ENCODE peak calls at places on chromosomes 1 and 21, in six cellular contexts. F, N, M, W, R and I are unnamed samples.

GRCh38 chr21:29805110-29805509 is 134.7 kb downstream of the GRIK1 start:
- DNase-seq in R (no peak), M (no peak), W (no peak), N (no peak), F (no peak), I (no peak)

GRCh38 chr1:226054519-226055327 is 7.8 kb upstream of the H3-3A start:
- DNase-seq in N (no peak), R (no peak), M (no peak), W (no peak), F (no peak), I (no peak)

GRCh38 chr1:207988326-207989005 is 77.5 kb upstream of the CD34 start:
- DNase-seq in N (no peak), M (no peak), W (no peak), F (no peak), R (no peak), I (no peak)

GRCh38 chr1:244918422-244919319 is 54.3 kb upstream of the HNRNPU start:
- DNase-seq in M (peak; percentile 85), R (no peak), W (no peak), F (no peak), N (peak; percentile 59), I (peak; percentile 24)

GRCh38 chr1:27001570-27002360 is 8.3 kb downstream of the TRNP1 start:
- DNase-seq in R (peak; percentile 38), F (no peak), W (peak; percentile 50), N (peak; percentile 54), M (no peak), I (no peak)

GRCh38 chr1:113804421-113805255 is 7.6 kb downstream of the RSBN1 start:
- DNase-seq in M (peak; percentile 88), R (no peak), F (peak; percentile 56), W (peak; percentile 84), N (no peak), I (no peak)

GRCh38 chr1:113247355-113247754 is 143.0 kb upstream of the MAGI3 start:
- DNase-seq in N (no peak), F (no peak), R (no peak), M (no peak), W (no peak), I (no peak)

GRCh38 chr1:28640766-28641165 is 2.1 kb downstream of the TAF12 start:
- DNase-seq in N (no peak), R (no peak), W (peak; percentile 50), F (peak; percentile 37), M (no peak), I (no peak)

GRCh38 chr1:207316622-207317510 is 4.6 kb upstream of the CD55 start:
- DNase-seq in F (peak; percentile 56), R (no peak), N (no peak), W (no peak), M (no peak), I (no peak)

GRCh38 chr1:214332950-214333798 is 52.2 kb downstream of the SMYD2 start:
- DNase-seq in W (peak; percentile 23), M (peak; percentile 62), R (no peak), N (peak; percentile 80), F (peak; percentile 15), I (peak; percentile 65)

GRCh38 chr21:25934771-25935224 is 200.0 kb downstream of the GABPA start:
- DNase-seq in W (peak; percentile 44), R (no peak), F (no peak), M (no peak), N (no peak), I (no peak)
- TF ChIP-seq ATF3 in W (no peak), R (no peak), F (no peak), M (no peak), N (no peak), I (no peak)

GRCh38 chr1:210159206-210159605 is 73.4 kb upstream of the SERTAD4 start:
- DNase-seq in W (no peak), M (no peak), N (no peak), F (no peak), R (no peak), I (no peak)
- TF ChIP-seq ATF3 in W (no peak), M (no peak), N (no peak), F (no peak), R (no peak), I (no peak)

GRCh38 chr1:6472391-6472790 is 6.4 kb upstream of the TNFRSF25 start:
- DNase-seq in F (no peak), R (no peak), W (no peak), N (peak; percentile 74), M (peak; percentile 75), I (peak; percentile 68)

GRCh38 chr1:6468729-6469461 is 2.9 kb upstream of the TNFRSF25 start:
- DNase-seq in W (no peak), R (no peak), N (no peak), F (no peak), M (no peak), I (no peak)

GRCh38 chr1:6471086-6471841 is 5.3 kb upstream of the TNFRSF25 start:
- DNase-seq in W (no peak), N (peak; percentile 87), R (no peak), M (peak; percentile 79), F (peak; percentile 58), I (peak; percentile 91)

GRCh38 chr1:6471969-6472368 is 6.0 kb upstream of the TNFRSF25 start:
- DNase-seq in N (no peak), W (no peak), F (no peak), R (no peak), M (no peak), I (no peak)

DNA sequence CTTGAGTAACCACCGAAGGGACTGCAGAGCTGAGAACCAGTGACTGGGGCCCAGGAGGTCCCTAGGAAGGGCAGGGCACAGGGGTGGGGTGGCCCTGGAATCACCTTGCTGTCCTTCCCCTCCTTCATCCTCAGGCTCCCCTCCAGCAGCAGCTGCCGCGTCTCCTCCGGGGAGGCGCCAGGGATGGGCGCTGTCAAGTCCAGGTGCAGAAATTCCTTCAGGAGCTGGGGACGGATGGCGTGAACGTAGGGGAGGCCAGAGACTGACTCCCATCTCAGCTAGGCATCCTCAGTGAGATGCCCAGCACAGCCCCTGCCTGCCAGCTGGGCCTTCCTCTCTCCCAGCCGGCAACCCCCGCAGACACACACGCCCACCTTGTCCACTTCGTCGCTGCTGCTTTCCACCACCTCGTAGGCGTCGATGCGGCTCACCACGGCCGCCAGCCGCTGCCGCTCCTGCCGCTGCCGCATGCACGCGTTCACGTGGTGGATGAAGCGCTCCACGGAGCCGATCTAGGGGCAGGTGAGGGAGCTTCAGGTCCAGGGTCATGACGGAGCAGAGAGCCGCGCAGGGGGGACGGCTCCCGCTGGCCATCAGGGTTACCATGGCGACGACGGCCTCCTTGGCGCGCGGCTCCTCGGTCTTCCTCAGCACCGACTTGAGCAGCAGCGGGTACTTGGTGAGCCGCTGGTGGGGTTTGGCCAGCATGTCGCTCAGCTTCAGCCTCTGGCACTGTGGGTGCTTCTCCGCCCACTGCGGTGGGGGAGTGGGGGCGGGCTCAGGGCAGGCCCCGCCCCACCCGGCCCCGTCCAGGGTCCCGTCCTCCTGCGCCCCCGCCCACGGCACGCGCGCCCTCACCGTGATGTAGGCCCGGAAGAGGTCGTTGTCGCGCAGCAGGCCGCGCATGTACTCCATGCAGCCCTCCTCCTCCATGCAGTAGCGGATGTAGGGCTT is 4.4 kb upstream of the TNFRSF25 start:
- DNase-seq in R (no peak), W (no peak), M (no peak), F (no peak), N (peak; percentile 55), I (peak; percentile 58)
- TF ChIP-seq ATF3 in R (no peak), W (no peak), M (no peak), F (no peak), N (no peak), I (no peak)

GRCh38 chr21:44869860-44870747 is 3.4 kb downstream of the PTTG1IP start:
- DNase-seq in N (no peak), M (peak; percentile 68), F (peak; percentile 93), W (peak; percentile 96), R (no peak), I (no peak)
- TF ChIP-seq ATF3 in N (no peak), M (peak; percentile 94), F (no peak), W (peak; percentile 93), R (no peak), I (no peak)

DNA sequence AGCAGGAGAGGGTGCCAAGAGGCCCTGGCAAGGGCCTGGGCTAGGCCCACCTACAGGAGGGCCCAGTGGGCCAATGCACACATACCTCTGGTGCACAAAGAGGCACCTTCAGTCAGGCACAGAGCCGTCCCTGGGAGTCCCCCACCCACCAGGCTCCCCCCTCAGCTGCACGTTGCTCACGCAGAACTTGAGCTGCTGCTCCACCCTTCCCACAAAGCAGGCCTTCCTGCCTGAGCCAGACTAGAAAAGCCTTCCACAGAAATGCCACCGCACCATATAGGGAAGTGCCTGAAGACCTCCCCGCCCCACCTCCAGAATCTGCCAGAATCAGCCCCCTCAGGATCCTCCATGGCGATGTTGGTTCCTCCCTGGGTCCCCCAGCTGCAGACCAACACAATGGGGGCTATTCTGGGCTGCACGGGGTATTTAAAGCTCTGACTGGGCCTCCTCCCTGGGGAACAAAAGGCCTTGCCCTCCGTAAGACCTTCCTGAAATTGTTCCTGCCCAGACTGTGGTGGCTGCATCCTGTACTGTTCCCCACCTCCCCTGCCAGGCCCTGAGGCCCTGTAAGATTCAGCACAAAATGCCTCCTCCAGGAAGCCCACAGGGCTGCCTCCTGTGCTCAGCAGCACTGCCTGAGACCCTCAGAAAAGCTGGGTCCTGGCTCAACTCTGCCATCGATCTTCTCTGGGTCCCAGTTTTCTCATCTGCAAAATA is 27.2 kb downstream of the HSPG2 start:
- DNase-seq in W (no peak), N (no peak), F (no peak), R (peak; percentile 33), M (peak; percentile 27), I (peak; percentile 33)
- TF ChIP-seq ATF3 in W (no peak), N (no peak), F (no peak), R (no peak), M (no peak), I (no peak)

DNA sequence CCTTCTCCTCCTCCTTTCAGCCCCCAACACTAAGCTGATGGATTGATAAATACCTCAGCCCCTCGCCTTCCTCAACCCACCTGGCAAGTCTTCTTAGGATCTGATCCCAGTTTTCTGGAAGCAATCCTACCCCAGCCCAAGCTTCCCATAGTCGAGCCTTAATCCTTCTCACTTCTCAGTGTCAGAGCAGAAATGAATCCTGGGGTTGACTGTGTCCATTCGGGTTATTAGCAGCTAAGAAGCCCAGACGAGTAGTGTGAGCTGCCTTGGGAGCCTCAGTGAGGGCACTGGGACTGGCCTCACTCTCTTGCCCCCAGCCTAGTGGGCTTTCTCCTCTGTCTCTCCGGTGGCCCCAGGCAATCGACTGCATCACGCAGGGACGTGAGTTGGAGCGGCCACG is 12.4 kb upstream of the PEAR1 start:
- DNase-seq in F (no peak), R (no peak), W (no peak), N (no peak), M (no peak), I (no peak)
- TF ChIP-seq ATF3 in F (no peak), R (no peak), W (no peak), N (no peak), M (no peak), I (no peak)

DNA sequence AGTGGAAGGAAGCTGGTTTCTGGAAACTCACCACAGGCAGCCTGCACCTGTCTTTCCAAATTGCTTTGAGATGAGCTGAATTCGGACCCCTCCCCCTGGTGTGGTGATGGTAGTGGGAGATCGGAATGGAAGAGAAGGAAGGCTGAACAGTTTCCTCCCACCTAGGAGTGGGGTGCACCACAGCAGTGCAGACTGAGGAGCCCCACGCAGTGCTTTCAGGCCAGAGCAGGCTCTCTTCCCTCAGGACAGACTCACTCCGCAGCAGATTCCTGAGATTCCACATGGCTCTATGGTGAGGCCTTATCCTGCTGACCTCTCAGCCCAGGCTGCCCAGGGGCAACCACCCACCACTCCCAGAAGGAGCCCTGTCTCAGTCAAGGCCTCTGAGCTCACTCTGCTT is 80.9 kb downstream of the ATP1A1 start:
- DNase-seq in F (no peak), R (no peak), N (no peak), M (no peak), W (no peak), I (no peak)
- TF ChIP-seq ATF3 in F (no peak), R (no peak), N (no peak), M (no peak), W (no peak), I (no peak)

GRCh38 chr21:16579538-16579937 is 849.8 kb downstream of the USP25 start:
- DNase-seq in N (no peak), M (no peak), R (no peak), F (no peak), W (no peak), I (no peak)
- TF ChIP-seq ATF3 in N (no peak), M (no peak), R (no peak), F (no peak), W (no peak), I (no peak)